ENCODE peak calls at places on chromosomes 1 and 21, in nine cellular contexts. S is Ammon's horn, C is Calu3, T is natural killer cell, U is ovary, V is T-helper 1 cell, M is SW480, W is colonic mucosa, H is amniotic stem cell. B is an unnamed sample.

GRCh38 chr1:110250018-110250417 is 39.9 kb downstream of the KCNC4 start:
- DNase-seq in M (no peak), V (no peak), T (no peak), H (no peak), C (no peak), U (no peak), W (no peak), S (no peak), B (no peak)

GRCh38 chr1:210677533-210677932 is 348.8 kb downstream of the HHAT start:
- DNase-seq in T (no peak), C (no peak), S (no peak), U (no peak), V (no peak), M (no peak), W (no peak), H (no peak), B (no peak)

GRCh38 chr1:220680085-220680687 is 10.0 kb upstream of the C1orf115 start:
- DNase-seq in V (no peak), M (peak), S (peak), C (peak), U (no peak), W (no peak), T (no peak), H (no peak), B (peak)

GRCh38 chr1:25613091-25613490 is 3.5 kb upstream of the MAN1C1 start:
- DNase-seq in W (no peak), T (no peak), C (no peak), M (no peak), V (no peak), U (no peak), H (no peak), S (no peak), B (no peak)

GRCh38 chr21:38386967-38387366 is 111.3 kb downstream of the ERG start:
- DNase-seq in U (no peak), H (no peak), T (no peak), M (no peak), C (no peak), S (no peak), V (no peak), W (no peak), B (no peak)

GRCh38 chr1:4671828-4672227 is 17.4 kb downstream of the AJAP1 start:
- DNase-seq in U (no peak), T (no peak), H (no peak), M (no peak), W (no peak), C (no peak), S (no peak), V (no peak), B (no peak)

GRCh38 chr1:183069562-183070216 is 46.5 kb downstream of the LAMC1 start:
- DNase-seq in T (no peak), S (no peak), M (no peak), C (peak), U (no peak), V (no peak), W (no peak), H (no peak), B (peak)

GRCh38 chr1:7460807-7461206 is 310.3 kb upstream of the VAMP3 start:
- DNase-seq in C (no peak), M (no peak), H (no peak), W (no peak), S (no peak), V (no peak), T (no peak), U (no peak), B (no peak)

GRCh38 chr1:68057564-68057963 is 7.1 kb upstream of the DIRAS3 start:
- DNase-seq in C (no peak), V (no peak), U (no peak), M (no peak), W (no peak), T (no peak), H (no peak), S (no peak), B (no peak)

GRCh38 chr1:65174585-65174984 is 26.6 kb downstream of the AK4 start:
- DNase-seq in U (peak), H (peak), C (peak), M (no peak), W (no peak), V (no peak), S (peak), T (no peak), B (no peak)

GRCh38 chr1:154423303-154423987 is 18.3 kb downstream of the IL6R start:
- DNase-seq in S (peak), V (no peak), M (no peak), H (no peak), C (no peak), T (no peak), U (peak), W (no peak), B (no peak)

GRCh38 chr1:113542221-113542701 is 151.9 kb downstream of the MAGI3 start:
- DNase-seq in M (peak), S (peak), C (no peak), W (no peak), H (no peak), V (no peak), T (no peak), U (no peak), B (no peak)

GRCh38 chr1:1431006-1431844 is 4.3 kb upstream of the VWA1 start:
- DNase-seq in C (no peak), M (no peak), H (no peak), W (no peak), T (no peak), V (no peak), S (no peak), U (peak), B (no peak)

GRCh38 chr1:212700892-212701819 is 1.5 kb upstream of the BATF3 start:
- DNase-seq in S (peak), V (peak), U (no peak), T (no peak), W (peak), H (no peak), M (no peak), C (peak), B (peak)

GRCh38 chr1:28104866-28105467 is 16.6 kb upstream of the EYA3 start:
- DNase-seq in H (no peak), M (peak), S (peak), U (no peak), C (peak), W (peak), V (no peak), T (no peak), B (peak)

GRCh38 chr1:37556712-37557196 is at the start of gene DNALI1:
- DNase-seq in M (no peak), T (no peak), W (peak), U (peak), H (peak), V (peak), S (peak), C (peak), B (peak)

GRCh38 chr21:44092201-44092600 is 15.0 kb upstream of the PWP2 start:
- DNase-seq in H (no peak), U (no peak), W (peak), T (no peak), C (no peak), S (peak), M (no peak), V (no peak), B (no peak)

GRCh38 chr1:85062425-85063026 is 14.2 kb upstream of the MCOLN3 start:
- DNase-seq in M (no peak), H (no peak), U (no peak), C (no peak), S (no peak), W (no peak), T (no peak), V (no peak), B (no peak)

GRCh38 chr1:88935522-88936222 is 44.3 kb upstream of the GTF2B start:
- DNase-seq in V (no peak), S (peak), W (no peak), T (no peak), U (no peak), H (no peak), C (peak), M (peak), B (peak)

GRCh38 chr1:181251001-181251712 is 162.7 kb downstream of the IER5 start:
- DNase-seq in C (peak), T (no peak), S (no peak), H (no peak), U (no peak), V (no peak), W (no peak), M (peak), B (peak)

GRCh38 chr1:214009613-214010550 is 22.1 kb downstream of the PROX1 start:
- DNase-seq in S (no peak), U (no peak), H (no peak), T (no peak), M (no peak), W (no peak), V (no peak), C (no peak), B (no peak)

GRCh38 chr1:110916669-110917306 is 43.8 kb downstream of the CD53 start:
- DNase-seq in C (peak), H (no peak), T (no peak), W (no peak), U (no peak), M (peak), S (no peak), V (no peak), B (no peak)

GRCh38 chr1:40770296-40771070 is 13.1 kb upstream of the KCNQ4 start:
- DNase-seq in V (no peak), U (no peak), T (no peak), H (no peak), W (no peak), S (no peak), C (no peak), M (no peak), B (no peak)

GRCh38 chr1:162904023-162904422 is 43.0 kb upstream of the CCDC190 start:
- DNase-seq in W (no peak), C (no peak), U (no peak), V (no peak), S (no peak), T (no peak), M (no peak), H (no peak), B (no peak)

GRCh38 chr1:247407180-247407616 is 8.8 kb upstream of the NLRP3 start:
- DNase-seq in V (peak), W (no peak), U (no peak), S (peak), M (no peak), T (peak), C (no peak), H (no peak), B (no peak)